ENCODE peak calls at places on chromosomes 16 and 17, in nine cellular contexts. M, E, R, U, Y, P, H, D and A are unnamed samples.

GRCh38 chr16:4375717-4376116 is 4.1 kb downstream of the VASN start:
- DNase-seq in M (no peak), E (no peak), R (no peak), U (no peak), Y (no peak), P (no peak), H (no peak), D (no peak), A (peak; percentile 54)

GRCh38 chr17:69763503-69763902 is 311.5 kb upstream of the KCNJ16 start:
- DNase-seq in M (no peak), E (no peak), R (no peak), U (no peak), Y (no peak), P (no peak), H (peak; percentile 29), D (no peak), A (no peak)

GRCh38 chr17:32912218-32912897 is 15.6 kb upstream of the TMEM98 start:
- DNase-seq in M (no peak), E (no peak), R (peak; percentile 87), U (no peak), Y (no peak), P (peak; percentile 85), H (peak; percentile 85), D (peak; percentile 90), A (peak; percentile 68)

GRCh38 chr17:6498356-6498755 is 54.1 kb downstream of the PIMREG start:
- DNase-seq in M (no peak), E (no peak), R (no peak), U (no peak), Y (no peak), P (no peak), H (no peak), D (no peak), A (no peak)

GRCh38 chr17:50636145-50636803 is 1.6 kb downstream of the ABCC3 start:
- DNase-seq in M (no peak), E (no peak), R (no peak), U (no peak), Y (no peak), P (no peak), H (no peak), D (peak; percentile 45), A (no peak)

GRCh38 chr16:710500-711075 is 4.3 kb upstream of the METRN start:
- DNase-seq in M (no peak), E (no peak), R (no peak), U (no peak), Y (no peak), P (no peak), H (no peak), D (no peak), A (no peak)

GRCh38 chr17:65463242-65463641 is 98.2 kb downstream of the AXIN2 start:
- DNase-seq in M (no peak), E (no peak), R (peak; percentile 88), U (no peak), Y (peak; percentile 71), P (peak; percentile 60), H (peak; percentile 98), D (no peak), A (peak; percentile 78)

GRCh38 chr16:83727751-83728352 is 79.9 kb upstream of the HSBP1 start:
- DNase-seq in M (no peak), E (no peak), R (no peak), U (no peak), Y (no peak), P (no peak), H (no peak), D (no peak), A (no peak)

GRCh38 chr16:997440-998051 is 16.0 kb downstream of the SOX8 start:
- DNase-seq in M (no peak), E (no peak), R (peak; percentile 41), U (no peak), Y (no peak), P (no peak), H (peak; percentile 12), D (peak; percentile 32), A (no peak)

GRCh38 chr16:85475233-85475632 is 137.9 kb upstream of the GSE1 start:
- DNase-seq in M (no peak), E (no peak), R (no peak), U (no peak), Y (no peak), P (peak; percentile 35), H (no peak), D (no peak), A (no peak)

GRCh38 chr17:37458805-37459204 is 30.9 kb upstream of the DUSP14 start:
- DNase-seq in M (no peak), E (no peak), R (no peak), U (no peak), Y (no peak), P (no peak), H (peak; percentile 51), D (no peak), A (no peak)

DNA sequence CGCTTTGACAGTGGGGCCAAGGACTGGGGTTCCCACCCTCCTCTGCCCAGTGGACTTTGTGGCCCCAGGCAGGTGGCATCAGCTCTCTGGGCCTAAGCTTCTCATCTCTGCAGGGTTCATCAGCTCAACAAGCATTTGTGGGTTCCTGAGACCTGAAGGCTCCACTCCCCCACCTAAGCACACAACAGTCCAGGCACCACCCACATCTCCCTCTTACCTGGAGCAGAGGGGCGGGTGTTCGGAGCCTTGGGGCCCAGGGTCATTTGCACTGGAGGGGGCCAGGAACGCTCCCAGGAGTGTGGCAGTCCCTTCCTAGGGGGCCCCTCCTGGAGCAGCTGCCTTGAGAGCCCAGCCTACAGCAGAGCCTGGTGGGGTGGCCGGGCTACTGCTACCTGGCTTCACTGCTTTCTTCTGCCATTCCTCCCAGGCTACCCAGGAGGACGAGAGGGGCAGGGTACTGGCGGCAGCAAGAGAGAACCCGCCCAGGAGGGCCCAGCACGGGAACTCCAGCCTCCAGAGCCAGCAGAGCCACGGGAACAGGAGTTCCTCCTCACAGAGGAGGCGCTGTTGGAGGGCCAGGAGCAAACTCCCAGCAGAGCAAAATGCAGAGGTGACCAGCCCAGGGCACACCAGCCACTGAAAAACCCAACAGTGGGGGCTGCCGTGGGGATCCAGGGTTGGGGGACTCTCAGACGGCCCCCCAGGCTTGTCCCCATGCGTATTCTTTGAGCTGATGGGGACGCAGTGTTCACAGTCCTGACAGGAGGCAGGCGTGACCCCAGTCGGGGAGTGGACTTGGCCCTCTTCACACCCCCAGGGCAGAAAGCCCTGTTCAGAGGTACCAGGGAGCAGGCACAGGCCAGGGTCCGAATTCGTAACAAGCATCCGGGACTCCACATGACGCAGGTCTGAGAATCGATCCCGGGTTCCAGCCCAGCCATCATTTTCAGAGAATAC is 35.1 kb upstream of the SLC38A10 start:
- DNase-seq in M (no peak), E (no peak), R (no peak), U (no peak), Y (no peak), P (no peak), H (no peak), D (no peak), A (no peak)
- TF ChIP-seq CTCF in M (no peak), E (peak; percentile 21), R (no peak), U (no peak), Y (no peak), P (no peak), H (no peak), D (no peak), A (no peak)

GRCh38 chr17:19812407-19812806 is 55.3 kb downstream of the ULK2 start:
- DNase-seq in M (no peak), E (no peak), R (no peak), U (no peak), Y (no peak), P (no peak), H (peak; percentile 7), D (no peak), A (no peak)
- H3K36me3 ChIP-seq in M (peaks cover 53% of the 10 kb centered on the region), E (peaks cover 3% of the 10 kb centered on the region), R (peaks cover 3% of the 10 kb centered on the region), U (peaks cover 3% of the 10 kb centered on the region), Y (peaks cover 23% of the 10 kb centered on the region), P (peaks cover 16% of the 10 kb centered on the region), H (peaks cover 23% of the 10 kb centered on the region), D (no peaks in the 10 kb centered on the region), A (no peaks in the 10 kb centered on the region)

GRCh38 chr16:81940781-81941560 is 70.3 kb downstream of the SDR42E1 start:
- DNase-seq in M (no peak), E (no peak), R (no peak), U (no peak), Y (no peak), P (no peak), H (peak; percentile 75), D (no peak), A (no peak)

GRCh38 chr16:81936209-81936608 is 75.1 kb downstream of the SDR42E1 start:
- DNase-seq in M (no peak), E (no peak), R (no peak), U (no peak), Y (no peak), P (no peak), H (no peak), D (no peak), A (no peak)

GRCh38 chr16:81938331-81939163 is 72.7 kb downstream of the SDR42E1 start:
- DNase-seq in M (no peak), E (no peak), R (no peak), U (no peak), Y (no peak), P (no peak), H (no peak), D (no peak), A (no peak)

GRCh38 chr16:81937305-81938038 is 73.8 kb downstream of the SDR42E1 start:
- DNase-seq in M (no peak), E (no peak), R (no peak), U (no peak), Y (no peak), P (peak; percentile 24), H (peak; percentile 27), D (no peak), A (no peak)

GRCh38 chr16:81939164-81940067 is 71.9 kb downstream of the SDR42E1 start:
- DNase-seq in M (no peak), E (no peak), R (no peak), U (no peak), Y (no peak), P (no peak), H (no peak), D (no peak), A (no peak)
- TF ChIP-seq CTCF in M (no peak), E (no peak), R (no peak), U (no peak), Y (no peak), P (no peak), H (no peak), D (no peak), A (no peak)

GRCh38 chr16:17327671-17328335 is 143.0 kb downstream of the XYLT1 start:
- DNase-seq in M (no peak), E (no peak), R (no peak), U (no peak), Y (no peak), P (no peak), H (no peak), D (no peak), A (no peak)

GRCh38 chr16:17331071-17331521 is 139.7 kb downstream of the XYLT1 start:
- DNase-seq in M (peak; percentile 86), E (no peak), R (no peak), U (no peak), Y (peak; percentile 57), P (peak; percentile 78), H (no peak), D (no peak), A (no peak)

GRCh38 chr16:17330019-17330570 is 140.7 kb downstream of the XYLT1 start:
- DNase-seq in M (no peak), E (no peak), R (no peak), U (no peak), Y (no peak), P (no peak), H (no peak), D (no peak), A (no peak)

GRCh38 chr16:17328971-17329370 is 141.8 kb downstream of the XYLT1 start:
- DNase-seq in M (no peak), E (no peak), R (no peak), U (no peak), Y (no peak), P (no peak), H (peak; percentile 11), D (peak; percentile 80), A (peak; percentile 42)

GRCh38 chr16:17329412-17329811 is 141.3 kb downstream of the XYLT1 start:
- DNase-seq in M (no peak), E (no peak), R (no peak), U (no peak), Y (no peak), P (no peak), H (no peak), D (no peak), A (no peak)
- H3K36me3 ChIP-seq in M (no peaks in the 10 kb centered on the region), E (no peaks in the 10 kb centered on the region), R (no peaks in the 10 kb centered on the region), U (no peaks in the 10 kb centered on the region), Y (no peaks in the 10 kb centered on the region), P (no peaks in the 10 kb centered on the region), H (no peaks in the 10 kb centered on the region), D (no peaks in the 10 kb centered on the region), A (no peaks in the 10 kb centered on the region)